ENCODE peak calls at places on chromosome 18, in nine cellular contexts. V is left lung, B is transverse colon, G is IMR-90, W is thoracic aorta, P is HL-60, A is retinal pigment epithelial cell, R is cardiac muscle cell, M is kidney. S is an unnamed sample.

GRCh38 chr18:73707035-73707434 is 440.6 kb downstream of the FBXO15 start:
- DNase-seq in V (no peak), B (no peak), G (peak; percentile 86), W (no peak), P (no peak), A (no peak), R (no peak), M (no peak), S (no peak)

GRCh38 chr18:56107821-56108485 is 520.0 kb upstream of the TCF4 start:
- DNase-seq in V (no peak), B (no peak), G (no peak), W (no peak), P (no peak), A (no peak), R (no peak), M (no peak), S (no peak)

GRCh38 chr18:22705328-22705727 is 227.8 kb upstream of the RBBP8 start:
- DNase-seq in V (no peak), B (no peak), G (peak; percentile 91), W (no peak), P (no peak), A (peak; percentile 57), R (no peak), M (no peak), S (no peak)

GRCh38 chr18:70520867-70521266 is 232.0 kb downstream of the SOCS6 start:
- DNase-seq in V (no peak), B (no peak), G (no peak), W (no peak), P (no peak), A (no peak), R (no peak), M (no peak), S (no peak)

GRCh38 chr18:9643549-9643948 is 29.2 kb upstream of the PPP4R1 start:
- DNase-seq in V (no peak), B (no peak), G (peak; percentile 97), W (no peak), P (no peak), A (peak; percentile 93), R (peak; percentile 78), M (no peak), S (no peak)

GRCh38 chr18:45374878-45375630 is 240.2 kb upstream of the SLC14A2 start:
- DNase-seq in V (no peak), B (no peak), G (no peak), W (no peak), P (no peak), A (no peak), R (no peak), M (no peak), S (no peak)

GRCh38 chr18:63971320-63972071 is 1.6 kb downstream of the SERPINB8 start:
- DNase-seq in V (no peak), B (no peak), G (no peak), W (no peak), P (no peak), A (no peak), R (no peak), M (no peak), S (no peak)

GRCh38 chr18:46563317-46563716 is 93.7 kb downstream of the LOXHD1 start:
- DNase-seq in V (no peak), B (no peak), G (no peak), W (no peak), P (no peak), A (no peak), R (no peak), M (no peak), S (no peak)

GRCh38 chr18:35352283-35352682 is 8.1 kb upstream of the ZNF24 start:
- DNase-seq in V (no peak), B (no peak), G (no peak), W (no peak), P (no peak), A (no peak), R (no peak), M (no peak), S (no peak)

GRCh38 chr18:26617151-26617554 is 68.8 kb upstream of the KCTD1 start:
- DNase-seq in V (no peak), B (no peak), G (peak; percentile 90), W (no peak), P (no peak), A (peak; percentile 80), R (no peak), M (no peak), S (no peak)

GRCh38 chr18:78801011-78801410 is 178.6 kb upstream of the SALL3 start:
- DNase-seq in V (no peak), B (no peak), G (no peak), W (no peak), P (no peak), A (no peak), R (no peak), M (no peak), S (no peak)

GRCh38 chr18:3330622-3331021 is 68.7 kb downstream of the MYL12B start:
- DNase-seq in V (no peak), B (no peak), G (no peak), W (no peak), P (no peak), A (no peak), R (no peak), M (no peak), S (no peak)

GRCh38 chr18:77822552-77823138 is 573.0 kb downstream of the GALR1 start:
- DNase-seq in V (no peak), B (no peak), G (no peak), W (no peak), P (no peak), A (no peak), R (no peak), M (peak; percentile 55), S (no peak)

GRCh38 chr18:374735-375168 is 106.9 kb upstream of the THOC1 start:
- DNase-seq in V (no peak), B (no peak), G (no peak), W (no peak), P (no peak), A (no peak), R (no peak), M (no peak), S (no peak)

GRCh38 chr18:75752864-75753263 is 325.4 kb upstream of the SMIM21 start:
- DNase-seq in V (no peak), B (no peak), G (no peak), W (no peak), P (no peak), A (no peak), R (no peak), M (no peak), S (no peak)

GRCh38 chr18:50194623-50195532 is at the start of gene MYO5B:
- DNase-seq in V (peak; percentile 73), B (peak; percentile 91), G (no peak), W (no peak), P (peak; percentile 15), A (no peak), R (peak; percentile 82), M (peak; percentile 93), S (peak; percentile 11)
- TF ChIP-seq CTCF in V (peak; percentile 25), B (peak; percentile 30), G (no peak), W (peak; percentile 23), P (no peak), A (no peak), R (no peak), M (peak; percentile 51), S (no peak)

DNA sequence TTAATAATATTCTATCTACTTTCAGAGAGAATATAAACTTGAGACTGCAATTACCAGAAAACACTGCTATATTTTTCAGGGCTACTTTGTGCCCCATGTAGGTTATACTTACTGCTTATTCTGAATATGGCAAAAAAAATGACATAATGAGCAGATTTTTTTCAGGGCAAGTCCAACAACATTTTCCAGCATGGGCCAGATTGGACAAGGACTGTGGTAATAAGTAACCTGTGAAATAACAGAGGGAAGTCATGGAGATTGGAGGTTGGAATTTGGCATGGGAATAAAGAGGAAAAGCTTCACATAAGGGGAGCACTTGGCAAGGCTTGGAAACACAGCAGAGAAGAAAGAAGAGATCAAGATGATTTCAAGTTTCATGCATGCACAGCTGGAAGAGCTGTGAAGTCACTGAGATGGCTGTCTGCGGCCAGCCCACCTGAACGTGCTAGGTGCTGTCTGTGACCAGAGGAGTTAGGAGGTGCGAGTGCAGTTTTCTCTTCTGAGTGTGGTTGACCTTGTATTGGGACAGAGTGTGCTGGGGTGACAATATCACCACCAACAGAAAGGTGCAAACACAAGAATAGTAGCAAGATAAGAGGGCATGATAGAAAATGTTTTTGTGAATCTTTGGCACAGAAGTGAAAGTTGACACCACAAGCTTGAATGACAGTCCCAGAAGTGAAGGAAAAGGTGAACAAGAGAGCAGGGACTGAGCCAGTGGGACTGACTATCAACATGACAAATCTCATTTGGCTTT is 71.1 kb upstream of the DSC1 start:
- DNase-seq in V (no peak), B (no peak), G (no peak), W (no peak), P (no peak), A (no peak), R (no peak), M (no peak), S (no peak)
- H3K4me3 ChIP-seq in V (no peak overlapping the region), B (no peak overlapping the region), G (no peak overlapping the region), W (no peak overlapping the region), P (no peak overlapping the region), A (no peak overlapping the region), R (no peak overlapping the region), M (peak overlapping the region; percentile 37), S (no peak overlapping the region)

DNA sequence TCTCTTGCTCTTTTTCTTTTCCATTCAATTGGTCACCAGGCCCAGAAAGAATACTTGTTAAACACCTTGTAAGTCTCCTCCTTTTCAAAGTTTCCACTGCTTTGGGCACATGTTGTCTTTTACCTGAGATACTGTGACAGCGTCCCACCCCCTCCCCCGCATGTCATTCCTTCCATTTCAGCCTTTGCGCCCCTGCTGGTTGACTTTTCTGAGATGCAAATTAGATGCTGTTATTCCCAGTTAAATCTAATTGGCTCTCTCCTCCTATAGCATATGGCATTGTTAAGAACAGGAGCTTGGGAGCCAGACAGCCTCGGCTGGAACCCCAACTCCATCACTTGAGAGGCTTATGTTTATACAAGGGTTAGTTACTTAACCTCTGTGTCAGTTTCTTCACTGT is 80.3 kb upstream of the GAREM1 start:
- DNase-seq in V (no peak), B (no peak), G (no peak), W (no peak), P (peak; percentile 1), A (no peak), R (peak; percentile 27), M (no peak), S (no peak)
- TF ChIP-seq CTCF in V (no peak), B (no peak), G (no peak), W (no peak), P (no peak), A (peak; percentile 21), R (peak; percentile 15), M (peak; percentile 0), S (no peak)

GRCh38 chr18:48158721-48159120 is 228.3 kb upstream of the SMAD2 start:
- DNase-seq in V (peak; percentile 20), B (no peak), G (no peak), W (no peak), P (no peak), A (no peak), R (no peak), M (no peak), S (no peak)

GRCh38 chr18:48161911-48162698 is 231.6 kb upstream of the SMAD2 start:
- DNase-seq in V (peak; percentile 48), B (no peak), G (no peak), W (no peak), P (no peak), A (no peak), R (no peak), M (no peak), S (peak; percentile 60)

GRCh38 chr18:48161201-48161910 is 230.9 kb upstream of the SMAD2 start:
- DNase-seq in V (peak; percentile 89), B (peak; percentile 91), G (peak; percentile 5), W (peak; percentile 39), P (peak; percentile 38), A (no peak), R (peak; percentile 90), M (peak; percentile 95), S (peak; percentile 76)

GRCh38 chr18:48159816-48160215 is 229.4 kb upstream of the SMAD2 start:
- DNase-seq in V (no peak), B (no peak), G (no peak), W (no peak), P (no peak), A (no peak), R (no peak), M (no peak), S (no peak)

GRCh38 chr18:48160622-48161021 is 230.2 kb upstream of the SMAD2 start:
- DNase-seq in V (no peak), B (no peak), G (no peak), W (no peak), P (no peak), A (no peak), R (no peak), M (no peak), S (no peak)
- H3K4me3 ChIP-seq in V (no peak overlapping the region), B (peak overlapping the region; percentile 60), G (no peak overlapping the region), W (peak overlapping the region; percentile 83), P (no peak overlapping the region), A (no peak overlapping the region), R (no peak overlapping the region), M (no peak overlapping the region), S (no peak overlapping the region)